ENCODE peak calls at places on chromosomes 5 and 9, in seven cellular contexts. One of them, this sample, is unnamed.
A peak's percentile ranks its signal among the peaks of the same experiment; 100 is the strongest.

GRCh38 chr5:132840896-132841818 is 10.7 kb upstream of the SHROOM1 start:
- DNase-seq in PC-9: no peak
- DNase-seq in stimulated activated CD4-positive, alpha-beta T cell treated with anti-CD3 and anti-CD28 coated beads, Interleukin-2, amount 100 ng/mL, for 48 hours: no peak
- DNase-seq in NCI-H2081 treated with DMSO at 0.1 percent for 48 hours: no peak
- DNase-seq in spleen: no peak
- DNase-seq in coronary artery: no peak
- DNase-seq in colonic mucosa: no peak
- DNase-seq in this sample: no peak

GRCh38 chr9:126915281-126915816 is 767 bp downstream of the RALGPS1 start:
- DNase-seq in PC-9: peak; percentile 87
- DNase-seq in stimulated activated CD4-positive, alpha-beta T cell treated with anti-CD3 and anti-CD28 coated beads, Interleukin-2, amount 100 ng/mL, for 48 hours: peak; percentile 3
- DNase-seq in NCI-H2081 treated with DMSO at 0.1 percent for 48 hours: no peak
- DNase-seq in spleen: peak; percentile 91
- DNase-seq in coronary artery: no peak
- DNase-seq in colonic mucosa: peak; percentile 87
- DNase-seq in this sample: peak; percentile 24

GRCh38 chr5:74762599-74762998 is 4.3 kb downstream of the GFM2 start:
- DNase-seq in PC-9: peak; percentile 67
- DNase-seq in stimulated activated CD4-positive, alpha-beta T cell treated with anti-CD3 and anti-CD28 coated beads, Interleukin-2, amount 100 ng/mL, for 48 hours: peak; percentile 16
- DNase-seq in NCI-H2081 treated with DMSO at 0.1 percent for 48 hours: no peak
- DNase-seq in spleen: no peak
- DNase-seq in coronary artery: no peak
- DNase-seq in colonic mucosa: no peak
- DNase-seq in this sample: no peak

GRCh38 chr5:151286246-151286645 is 17.3 kb downstream of the SLC36A3 start:
- DNase-seq in PC-9: no peak
- DNase-seq in stimulated activated CD4-positive, alpha-beta T cell treated with anti-CD3 and anti-CD28 coated beads, Interleukin-2, amount 100 ng/mL, for 48 hours: no peak
- DNase-seq in NCI-H2081 treated with DMSO at 0.1 percent for 48 hours: no peak
- DNase-seq in spleen: no peak
- DNase-seq in coronary artery: no peak
- DNase-seq in colonic mucosa: no peak
- DNase-seq in this sample: no peak

GRCh38 chr5:168219515-168220410 is 71.7 kb upstream of the WWC1 start:
- DNase-seq in PC-9: peak; percentile 43
- DNase-seq in stimulated activated CD4-positive, alpha-beta T cell treated with anti-CD3 and anti-CD28 coated beads, Interleukin-2, amount 100 ng/mL, for 48 hours: peak; percentile 44
- DNase-seq in NCI-H2081 treated with DMSO at 0.1 percent for 48 hours: no peak
- DNase-seq in spleen: no peak
- DNase-seq in coronary artery: no peak
- DNase-seq in colonic mucosa: peak; percentile 72
- DNase-seq in this sample: peak; percentile 27

GRCh38 chr9:82170079-82170662 is 181.6 kb downstream of the SPATA31D1 start:
- DNase-seq in PC-9: no peak
- DNase-seq in stimulated activated CD4-positive, alpha-beta T cell treated with anti-CD3 and anti-CD28 coated beads, Interleukin-2, amount 100 ng/mL, for 48 hours: no peak
- DNase-seq in NCI-H2081 treated with DMSO at 0.1 percent for 48 hours: no peak
- DNase-seq in spleen: no peak
- DNase-seq in coronary artery: no peak
- DNase-seq in colonic mucosa: no peak
- DNase-seq in this sample: no peak

GRCh38 chr9:126676102-126676684 is 62.5 kb downstream of the LMX1B start:
- DNase-seq in PC-9: no peak
- DNase-seq in stimulated activated CD4-positive, alpha-beta T cell treated with anti-CD3 and anti-CD28 coated beads, Interleukin-2, amount 100 ng/mL, for 48 hours: no peak
- DNase-seq in NCI-H2081 treated with DMSO at 0.1 percent for 48 hours: no peak
- DNase-seq in spleen: no peak
- DNase-seq in coronary artery: no peak
- DNase-seq in colonic mucosa: no peak
- DNase-seq in this sample: no peak

GRCh38 chr5:60829490-60830266 is 14.4 kb downstream of the ELOVL7 start:
- DNase-seq in PC-9: no peak
- DNase-seq in stimulated activated CD4-positive, alpha-beta T cell treated with anti-CD3 and anti-CD28 coated beads, Interleukin-2, amount 100 ng/mL, for 48 hours: no peak
- DNase-seq in NCI-H2081 treated with DMSO at 0.1 percent for 48 hours: no peak
- DNase-seq in spleen: no peak
- DNase-seq in coronary artery: no peak
- DNase-seq in colonic mucosa: no peak
- DNase-seq in this sample: no peak

GRCh38 chr5:106862450-106863193 is 808.1 kb downstream of the EFNA5 start:
- DNase-seq in PC-9: no peak
- DNase-seq in stimulated activated CD4-positive, alpha-beta T cell treated with anti-CD3 and anti-CD28 coated beads, Interleukin-2, amount 100 ng/mL, for 48 hours: no peak
- DNase-seq in NCI-H2081 treated with DMSO at 0.1 percent for 48 hours: no peak
- DNase-seq in spleen: no peak
- DNase-seq in coronary artery: no peak
- DNase-seq in colonic mucosa: no peak
- DNase-seq in this sample: no peak

This sample was measured in GM12892.